ENCODE peak calls at places on chromosomes 3 and 15, in five cellular contexts. V, T, C, M and A are unnamed samples.

GRCh38 chr15:58545307-58546065 is 113.7 kb downstream of the LIPC start:
- DNase-seq in C (no peak), M (no peak), T (no peak), V (no peak), A (no peak)

GRCh38 chr15:55993111-55993803 is at the start of gene NEDD4:
- DNase-seq in C (peak), M (peak), T (peak), V (peak), A (peak)

GRCh38 chr3:162165346-162165745 is 668.7 kb downstream of the OTOL1 start:
- DNase-seq in M (no peak), C (no peak), T (peak), V (peak), A (no peak)

GRCh38 chr15:67146875-67147381 is 81.5 kb downstream of the SMAD3 start:
- DNase-seq in M (peak), C (peak), T (no peak), V (peak), A (peak)

GRCh38 chr3:129282727-129283327 is 4.2 kb downstream of the HMCES start:
- DNase-seq in V (peak), M (no peak), C (no peak), T (peak), A (peak)

GRCh38 chr15:69784808-69785550 is 312.7 kb downstream of the TLE3 start:
- DNase-seq in M (no peak), C (no peak), T (no peak), V (peak), A (no peak)

GRCh38 chr3:69809076-69809835 is 70.0 kb downstream of the MITF start:
- DNase-seq in M (no peak), V (no peak), T (no peak), C (no peak), A (no peak)

GRCh38 chr3:36944012-36944640 is 728 bp downstream of the TRANK1 start:
- DNase-seq in M (peak), T (no peak), V (peak), C (peak), A (peak)

GRCh38 chr3:128998532-128998931 is 2.6 kb upstream of the EFCC1 start:
- DNase-seq in C (no peak), T (no peak), M (no peak), V (no peak), A (no peak)

GRCh38 chr3:110815008-110815583 is 256.5 kb upstream of the NECTIN3 start:
- DNase-seq in T (no peak), C (no peak), M (no peak), V (peak), A (peak)

GRCh38 chr3:129521702-129522101 is 6.7 kb upstream of the RHO start:
- DNase-seq in M (no peak), C (no peak), V (no peak), T (no peak), A (no peak)

GRCh38 chr15:77599899-77600298 is 32.8 kb downstream of the LINGO1 start:
- DNase-seq in C (peak), T (peak), M (peak), V (peak), A (no peak)

GRCh38 chr15:73899197-73900128 is 26.1 kb downstream of the TBC1D21 start:
- DNase-seq in V (peak), M (peak), T (no peak), C (peak), A (no peak)

GRCh38 chr3:75650191-75650590 is 13.9 kb upstream of the FRG2C start:
- DNase-seq in V (no peak), C (no peak), T (no peak), M (no peak), A (no peak)

GRCh38 chr3:53808496-53808895 is 37.7 kb downstream of the CHDH start:
- DNase-seq in T (no peak), V (no peak), C (no peak), M (no peak), A (no peak)

GRCh38 chr3:110623571-110623970 is 448.0 kb upstream of the NECTIN3 start:
- DNase-seq in M (no peak), T (peak), C (no peak), V (peak), A (peak)

GRCh38 chr3:169149349-169149890 is 514.1 kb downstream of the MECOM start:
- DNase-seq in V (peak), T (peak), M (peak), C (peak), A (peak)
- TF ChIP-seq EZH2 in V (no peak), T (no peak), M (peak), C (peak), A (no peak)

GRCh38 chr15:49490963-49491362 is 67.9 kb downstream of the FGF7 start:
- DNase-seq in T (no peak), C (no peak), M (no peak), V (peak), A (no peak)
- TF ChIP-seq EZH2phosphoT487 in T (no peak), C (no peak), M (no peak), V (no peak), A (no peak)

GRCh38 chr3:135779024-135779423 is 186.5 kb upstream of the PPP2R3A start:
- DNase-seq in V (no peak), T (no peak), C (no peak), M (no peak), A (no peak)
- TF ChIP-seq EZH2 in V (no peak), T (no peak), C (no peak), M (no peak), A (no peak)

DNA sequence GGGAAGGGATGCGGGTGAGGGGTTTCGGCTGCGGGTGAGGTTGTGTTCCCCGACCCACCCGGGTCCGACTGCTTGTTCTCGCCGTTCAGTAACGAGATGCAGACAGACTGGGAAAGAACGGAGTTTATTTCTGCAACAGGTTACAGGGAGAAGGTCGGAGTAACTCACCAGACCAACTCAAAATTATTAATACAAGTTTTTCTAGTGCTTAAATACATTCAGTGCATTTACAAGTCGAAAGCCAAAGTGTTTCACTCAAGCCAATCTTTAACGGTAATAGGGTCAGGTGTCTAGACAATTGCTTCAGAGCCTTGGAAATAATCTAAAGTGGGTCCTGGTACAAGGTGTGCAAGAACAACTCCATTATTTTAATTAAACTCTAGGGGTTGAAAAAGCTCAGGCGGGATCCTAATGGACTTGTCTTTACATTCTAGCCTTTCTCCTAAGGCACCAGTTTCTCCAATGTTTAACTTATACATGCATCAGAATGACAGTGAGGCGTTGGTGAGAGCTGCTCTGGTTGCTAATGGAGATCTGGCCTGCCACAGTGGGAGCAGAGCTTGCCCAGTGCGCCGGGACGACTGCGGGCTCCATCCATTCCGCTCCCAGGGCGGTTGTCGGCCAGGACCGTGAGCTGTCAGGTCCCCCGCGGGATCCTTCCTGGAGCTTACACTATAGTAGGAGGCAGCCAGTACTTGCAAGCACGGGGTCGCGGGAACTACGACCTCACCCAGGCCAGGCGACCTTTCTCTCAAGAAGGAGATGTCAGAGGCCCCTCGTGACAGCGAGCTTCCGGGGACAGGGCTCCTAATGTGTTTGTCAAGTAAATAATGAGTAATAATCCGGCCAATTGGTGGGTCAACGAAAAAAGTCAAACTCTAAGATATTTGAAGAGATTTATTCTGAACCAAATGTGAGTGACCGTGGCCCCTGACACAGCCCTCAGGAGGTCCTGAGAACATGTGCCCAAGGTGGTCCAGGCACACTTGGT is 836 bp upstream of the HIGD1A start:
- DNase-seq in V (peak), M (peak), C (peak), T (no peak), A (no peak)
- TF ChIP-seq EZH2phosphoT487 in V (no peak), M (no peak), C (no peak), T (no peak), A (no peak)